ENCODE peak calls at places on chromosome 5, in seven cellular contexts. F, U, Y, Z, J, W and D are unnamed samples.

GRCh38 chr5:122316652-122317051 is 4.6 kb downstream of the SNCAIP start:
- DNase-seq in F (no peak), U (no peak), Y (no peak), Z (no peak), J (no peak), W (no peak), D (no peak)

GRCh38 chr5:9927521-9927997 is 297.4 kb upstream of the TAS2R1 start:
- DNase-seq in F (no peak), U (peak; percentile 86), Y (no peak), Z (no peak), J (no peak), W (no peak), D (no peak)

GRCh38 chr5:88824892-88825781 is 57.8 kb downstream of the MEF2C start:
- DNase-seq in F (no peak), U (peak; percentile 59), Y (no peak), Z (no peak), J (no peak), W (no peak), D (peak; percentile 21)

GRCh38 chr5:169979871-169980270 is 424 bp downstream of the INSYN2B start:
- DNase-seq in F (no peak), U (no peak), Y (peak; percentile 23), Z (no peak), J (no peak), W (no peak), D (no peak)

GRCh38 chr5:178423431-178423830 is 166.8 kb downstream of the COL23A1 start:
- DNase-seq in F (no peak), U (no peak), Y (no peak), Z (no peak), J (no peak), W (no peak), D (no peak)

GRCh38 chr5:25255128-25255527 is 610.4 kb upstream of the CDH10 start:
- DNase-seq in F (no peak), U (no peak), Y (no peak), Z (no peak), J (no peak), W (no peak), D (no peak)

GRCh38 chr5:116652196-116652729 is 77.6 kb upstream of the SEMA6A start:
- DNase-seq in F (no peak), U (peak; percentile 89), Y (peak; percentile 83), Z (peak; percentile 79), J (no peak), W (no peak), D (no peak)

GRCh38 chr5:180399391-180399790 is 46.3 kb upstream of the GFPT2 start:
- DNase-seq in F (no peak), U (no peak), Y (no peak), Z (no peak), J (no peak), W (no peak), D (no peak)

GRCh38 chr5:139374909-139375308 is 8.2 kb downstream of the SLC23A1 start:
- DNase-seq in F (no peak), U (no peak), Y (no peak), Z (no peak), J (no peak), W (no peak), D (no peak)

GRCh38 chr5:153157156-153157555 is 333.3 kb upstream of the GRIA1 start:
- DNase-seq in F (no peak), U (peak; percentile 49), Y (no peak), Z (no peak), J (peak; percentile 3), W (no peak), D (no peak)

GRCh38 chr5:10355071-10355889 is 1.8 kb downstream of the MARCHF6 start:
- DNase-seq in F (no peak), U (peak; percentile 26), Y (no peak), Z (no peak), J (no peak), W (no peak), D (no peak)

GRCh38 chr5:161372682-161373344 is 173.7 kb downstream of the GABRB2 start:
- DNase-seq in F (no peak), U (no peak), Y (no peak), Z (no peak), J (no peak), W (no peak), D (no peak)

GRCh38 chr5:1918488-1919208 is 35.9 kb upstream of the IRX4 start:
- DNase-seq in F (no peak), U (no peak), Y (no peak), Z (no peak), J (no peak), W (no peak), D (no peak)

GRCh38 chr5:62343428-62343827 is 37.4 kb downstream of the KIF2A start:
- DNase-seq in F (no peak), U (peak; percentile 39), Y (no peak), Z (no peak), J (no peak), W (no peak), D (no peak)

GRCh38 chr5:173524136-173524535 is 92.3 kb downstream of the BOD1 start:
- DNase-seq in F (no peak), U (no peak), Y (no peak), Z (no peak), J (no peak), W (no peak), D (no peak)

GRCh38 chr5:71882826-71883744 is 164.0 kb downstream of the CARTPT start:
- DNase-seq in F (no peak), U (peak; percentile 34), Y (no peak), Z (no peak), J (no peak), W (no peak), D (no peak)

GRCh38 chr5:41707853-41708603 is 162.2 kb downstream of the OXCT1 start:
- DNase-seq in F (peak; percentile 9), U (peak; percentile 60), Y (no peak), Z (no peak), J (peak; percentile 14), W (no peak), D (no peak)

GRCh38 chr5:9361835-9362234 is 184.0 kb downstream of the SEMA5A start:
- DNase-seq in F (peak; percentile 79), U (peak; percentile 67), Y (peak; percentile 39), Z (no peak), J (no peak), W (peak; percentile 1), D (peak; percentile 53)

GRCh38 chr5:176560364-176560763 is 11.2 kb downstream of the CDHR2 start:
- DNase-seq in F (no peak), U (no peak), Y (no peak), Z (no peak), J (no peak), W (no peak), D (no peak)

GRCh38 chr5:61817472-61818326 is 485.6 kb downstream of the ZSWIM6 start:
- DNase-seq in F (peak; percentile 52), U (peak; percentile 73), Y (peak; percentile 33), Z (peak; percentile 65), J (peak; percentile 22), W (no peak), D (peak; percentile 56)